ENCODE peak calls at places on chromosomes 6 and 20, in ten cellular contexts. One of them, this sample, is unnamed.

GRCh38 chr6:3228046-3228671 is 706 bp upstream of the TUBB2B start:
- DNase-seq in CD8-positive, alpha-beta T cell: peak
- DNase-seq in NCI-H446 treated with DMSO at 0.1 percent for 48 hours: peak
- DNase-seq in GF-D8: no peak
- DNase-seq in EL: no peak
- DNase-seq in stimulated activated CD4-positive, alpha-beta T cell treated with anti-CD3 and anti-CD28 coated beads, Interleukin-1b, Interleukin-23, amount 100 ng/mL, for 1 hour: no peak
- DNase-seq in heart right ventricle: no peak
- DNase-seq in sigmoid colon: no peak
- DNase-seq in ELF-1: peak
- DNase-seq in SK-MEL-5: no peak
- DNase-seq in this sample: no peak

GRCh38 chr6:33827546-33828451 is 24.0 kb upstream of the MLN start:
- DNase-seq in CD8-positive, alpha-beta T cell: no peak
- DNase-seq in NCI-H446 treated with DMSO at 0.1 percent for 48 hours: no peak
- DNase-seq in GF-D8: no peak
- DNase-seq in EL: no peak
- DNase-seq in stimulated activated CD4-positive, alpha-beta T cell treated with anti-CD3 and anti-CD28 coated beads, Interleukin-1b, Interleukin-23, amount 100 ng/mL, for 1 hour: no peak
- DNase-seq in heart right ventricle: no peak
- DNase-seq in sigmoid colon: no peak
- DNase-seq in ELF-1: no peak
- DNase-seq in SK-MEL-5: peak
- DNase-seq in this sample: no peak

GRCh38 chr20:50144362-50144761 is 9.2 kb downstream of the PEDS1 start:
- DNase-seq in CD8-positive, alpha-beta T cell: no peak
- DNase-seq in NCI-H446 treated with DMSO at 0.1 percent for 48 hours: no peak
- DNase-seq in GF-D8: peak
- DNase-seq in EL: peak
- DNase-seq in stimulated activated CD4-positive, alpha-beta T cell treated with anti-CD3 and anti-CD28 coated beads, Interleukin-1b, Interleukin-23, amount 100 ng/mL, for 1 hour: no peak
- DNase-seq in heart right ventricle: no peak
- DNase-seq in sigmoid colon: peak
- DNase-seq in ELF-1: peak
- DNase-seq in SK-MEL-5: no peak
- DNase-seq in this sample: no peak

GRCh38 chr6:140779341-140779740 is 1353.4 kb upstream of the GJE1 start:
- DNase-seq in CD8-positive, alpha-beta T cell: no peak
- DNase-seq in NCI-H446 treated with DMSO at 0.1 percent for 48 hours: no peak
- DNase-seq in GF-D8: no peak
- DNase-seq in EL: peak
- DNase-seq in stimulated activated CD4-positive, alpha-beta T cell treated with anti-CD3 and anti-CD28 coated beads, Interleukin-1b, Interleukin-23, amount 100 ng/mL, for 1 hour: no peak
- DNase-seq in heart right ventricle: no peak
- DNase-seq in sigmoid colon: no peak
- DNase-seq in ELF-1: no peak
- DNase-seq in SK-MEL-5: no peak
- DNase-seq in this sample: no peak

GRCh38 chr6:119881416-119881815 is 531.9 kb upstream of the MAN1A1 start:
- DNase-seq in CD8-positive, alpha-beta T cell: no peak
- DNase-seq in NCI-H446 treated with DMSO at 0.1 percent for 48 hours: no peak
- DNase-seq in GF-D8: no peak
- DNase-seq in EL: peak
- DNase-seq in stimulated activated CD4-positive, alpha-beta T cell treated with anti-CD3 and anti-CD28 coated beads, Interleukin-1b, Interleukin-23, amount 100 ng/mL, for 1 hour: no peak
- DNase-seq in heart right ventricle: no peak
- DNase-seq in sigmoid colon: no peak
- DNase-seq in ELF-1: no peak
- DNase-seq in SK-MEL-5: peak
- DNase-seq in this sample: no peak

GRCh38 chr6:24228681-24229255 is 102.8 kb downstream of the NRSN1 start:
- DNase-seq in CD8-positive, alpha-beta T cell: no peak
- DNase-seq in NCI-H446 treated with DMSO at 0.1 percent for 48 hours: no peak
- DNase-seq in GF-D8: no peak
- DNase-seq in EL: peak
- DNase-seq in stimulated activated CD4-positive, alpha-beta T cell treated with anti-CD3 and anti-CD28 coated beads, Interleukin-1b, Interleukin-23, amount 100 ng/mL, for 1 hour: no peak
- DNase-seq in heart right ventricle: no peak
- DNase-seq in sigmoid colon: no peak
- DNase-seq in ELF-1: no peak
- DNase-seq in SK-MEL-5: peak
- DNase-seq in this sample: no peak

GRCh38 chr6:87724994-87725811 is 23.2 kb upstream of the AKIRIN2 start:
- DNase-seq in CD8-positive, alpha-beta T cell: no peak
- DNase-seq in NCI-H446 treated with DMSO at 0.1 percent for 48 hours: no peak
- DNase-seq in GF-D8: no peak
- DNase-seq in EL: no peak
- DNase-seq in stimulated activated CD4-positive, alpha-beta T cell treated with anti-CD3 and anti-CD28 coated beads, Interleukin-1b, Interleukin-23, amount 100 ng/mL, for 1 hour: no peak
- DNase-seq in heart right ventricle: no peak
- DNase-seq in sigmoid colon: no peak
- DNase-seq in ELF-1: no peak
- DNase-seq in SK-MEL-5: no peak
- DNase-seq in this sample: no peak

GRCh38 chr6:33588894-33589293 is 8.8 kb upstream of the BAK1 start:
- DNase-seq in CD8-positive, alpha-beta T cell: no peak
- DNase-seq in NCI-H446 treated with DMSO at 0.1 percent for 48 hours: no peak
- DNase-seq in GF-D8: no peak
- DNase-seq in EL: no peak
- DNase-seq in stimulated activated CD4-positive, alpha-beta T cell treated with anti-CD3 and anti-CD28 coated beads, Interleukin-1b, Interleukin-23, amount 100 ng/mL, for 1 hour: no peak
- DNase-seq in heart right ventricle: no peak
- DNase-seq in sigmoid colon: no peak
- DNase-seq in ELF-1: no peak
- DNase-seq in SK-MEL-5: no peak
- DNase-seq in this sample: no peak

GRCh38 chr6:116446399-116446798 is 14.8 kb upstream of the CALHM6 start:
- DNase-seq in CD8-positive, alpha-beta T cell: no peak
- DNase-seq in NCI-H446 treated with DMSO at 0.1 percent for 48 hours: no peak
- DNase-seq in GF-D8: peak
- DNase-seq in EL: peak
- DNase-seq in stimulated activated CD4-positive, alpha-beta T cell treated with anti-CD3 and anti-CD28 coated beads, Interleukin-1b, Interleukin-23, amount 100 ng/mL, for 1 hour: no peak
- DNase-seq in heart right ventricle: no peak
- DNase-seq in sigmoid colon: no peak
- DNase-seq in ELF-1: no peak
- DNase-seq in SK-MEL-5: no peak
- DNase-seq in this sample: no peak

GRCh38 chr6:158174514-158174913 is 6.4 kb downstream of the GTF2H5 start:
- DNase-seq in CD8-positive, alpha-beta T cell: no peak
- DNase-seq in NCI-H446 treated with DMSO at 0.1 percent for 48 hours: peak
- DNase-seq in GF-D8: no peak
- DNase-seq in EL: peak
- DNase-seq in stimulated activated CD4-positive, alpha-beta T cell treated with anti-CD3 and anti-CD28 coated beads, Interleukin-1b, Interleukin-23, amount 100 ng/mL, for 1 hour: no peak
- DNase-seq in heart right ventricle: no peak
- DNase-seq in sigmoid colon: no peak
- DNase-seq in ELF-1: no peak
- DNase-seq in SK-MEL-5: no peak
- DNase-seq in this sample: no peak

GRCh38 chr6:13522639-13523038 is 35.2 kb upstream of the GFOD1 start:
- DNase-seq in CD8-positive, alpha-beta T cell: no peak
- DNase-seq in NCI-H446 treated with DMSO at 0.1 percent for 48 hours: no peak
- DNase-seq in GF-D8: no peak
- DNase-seq in EL: peak
- DNase-seq in stimulated activated CD4-positive, alpha-beta T cell treated with anti-CD3 and anti-CD28 coated beads, Interleukin-1b, Interleukin-23, amount 100 ng/mL, for 1 hour: no peak
- DNase-seq in heart right ventricle: no peak
- DNase-seq in sigmoid colon: no peak
- DNase-seq in ELF-1: no peak
- DNase-seq in SK-MEL-5: no peak
- DNase-seq in this sample: no peak

GRCh38 chr6:133701633-133702331 is 187.1 kb upstream of the TCF21 start:
- DNase-seq in CD8-positive, alpha-beta T cell: no peak
- DNase-seq in NCI-H446 treated with DMSO at 0.1 percent for 48 hours: no peak
- DNase-seq in GF-D8: peak
- DNase-seq in EL: no peak
- DNase-seq in stimulated activated CD4-positive, alpha-beta T cell treated with anti-CD3 and anti-CD28 coated beads, Interleukin-1b, Interleukin-23, amount 100 ng/mL, for 1 hour: no peak
- DNase-seq in heart right ventricle: peak
- DNase-seq in sigmoid colon: no peak
- DNase-seq in ELF-1: no peak
- DNase-seq in SK-MEL-5: no peak
- DNase-seq in this sample: no peak

GRCh38 chr6:111121789-111122350 is 34.6 kb downstream of the SLC16A10 start:
- DNase-seq in CD8-positive, alpha-beta T cell: no peak
- DNase-seq in NCI-H446 treated with DMSO at 0.1 percent for 48 hours: no peak
- DNase-seq in GF-D8: no peak
- DNase-seq in EL: no peak
- DNase-seq in stimulated activated CD4-positive, alpha-beta T cell treated with anti-CD3 and anti-CD28 coated beads, Interleukin-1b, Interleukin-23, amount 100 ng/mL, for 1 hour: no peak
- DNase-seq in heart right ventricle: no peak
- DNase-seq in sigmoid colon: no peak
- DNase-seq in ELF-1: no peak
- DNase-seq in SK-MEL-5: no peak
- DNase-seq in this sample: no peak

GRCh38 chr6:22147983-22148797 is 148.6 kb downstream of the PRL start:
- DNase-seq in CD8-positive, alpha-beta T cell: peak
- DNase-seq in NCI-H446 treated with DMSO at 0.1 percent for 48 hours: peak
- DNase-seq in GF-D8: no peak
- DNase-seq in EL: peak
- DNase-seq in stimulated activated CD4-positive, alpha-beta T cell treated with anti-CD3 and anti-CD28 coated beads, Interleukin-1b, Interleukin-23, amount 100 ng/mL, for 1 hour: no peak
- DNase-seq in heart right ventricle: peak
- DNase-seq in sigmoid colon: no peak
- DNase-seq in ELF-1: no peak
- DNase-seq in SK-MEL-5: peak
- DNase-seq in this sample: no peak

GRCh38 chr6:146029573-146030184 is 817 bp downstream of the GRM1 start:
- DNase-seq in CD8-positive, alpha-beta T cell: no peak
- DNase-seq in NCI-H446 treated with DMSO at 0.1 percent for 48 hours: no peak
- DNase-seq in GF-D8: no peak
- DNase-seq in EL: no peak
- DNase-seq in stimulated activated CD4-positive, alpha-beta T cell treated with anti-CD3 and anti-CD28 coated beads, Interleukin-1b, Interleukin-23, amount 100 ng/mL, for 1 hour: no peak
- DNase-seq in heart right ventricle: no peak
- DNase-seq in sigmoid colon: no peak
- DNase-seq in ELF-1: no peak
- DNase-seq in SK-MEL-5: no peak
- DNase-seq in this sample: no peak

GRCh38 chr6:122653094-122653493 is 42.9 kb downstream of the PKIB start:
- DNase-seq in CD8-positive, alpha-beta T cell: no peak
- DNase-seq in NCI-H446 treated with DMSO at 0.1 percent for 48 hours: no peak
- DNase-seq in GF-D8: no peak
- DNase-seq in EL: peak
- DNase-seq in stimulated activated CD4-positive, alpha-beta T cell treated with anti-CD3 and anti-CD28 coated beads, Interleukin-1b, Interleukin-23, amount 100 ng/mL, for 1 hour: no peak
- DNase-seq in heart right ventricle: no peak
- DNase-seq in sigmoid colon: no peak
- DNase-seq in ELF-1: no peak
- DNase-seq in SK-MEL-5: no peak
- DNase-seq in this sample: no peak

GRCh38 chr6:126182650-126183311 is 157.1 kb upstream of the CENPW start:
- DNase-seq in CD8-positive, alpha-beta T cell: no peak
- DNase-seq in NCI-H446 treated with DMSO at 0.1 percent for 48 hours: no peak
- DNase-seq in GF-D8: no peak
- DNase-seq in EL: no peak
- DNase-seq in stimulated activated CD4-positive, alpha-beta T cell treated with anti-CD3 and anti-CD28 coated beads, Interleukin-1b, Interleukin-23, amount 100 ng/mL, for 1 hour: no peak
- DNase-seq in heart right ventricle: no peak
- DNase-seq in sigmoid colon: no peak
- DNase-seq in ELF-1: no peak
- DNase-seq in SK-MEL-5: no peak
- DNase-seq in this sample: no peak

GRCh38 chr20:59015411-59015810 is 3.8 kb upstream of the TUBB1 start:
- DNase-seq in CD8-positive, alpha-beta T cell: no peak
- DNase-seq in NCI-H446 treated with DMSO at 0.1 percent for 48 hours: no peak
- DNase-seq in GF-D8: no peak
- DNase-seq in EL: no peak
- DNase-seq in stimulated activated CD4-positive, alpha-beta T cell treated with anti-CD3 and anti-CD28 coated beads, Interleukin-1b, Interleukin-23, amount 100 ng/mL, for 1 hour: no peak
- DNase-seq in heart right ventricle: no peak
- DNase-seq in sigmoid colon: peak
- DNase-seq in ELF-1: no peak
- DNase-seq in SK-MEL-5: no peak
- DNase-seq in this sample: no peak

GRCh38 chr20:33689973-33690372 is 3.8 kb upstream of the E2F1 start:
- DNase-seq in CD8-positive, alpha-beta T cell: peak
- DNase-seq in NCI-H446 treated with DMSO at 0.1 percent for 48 hours: no peak
- DNase-seq in GF-D8: peak
- DNase-seq in EL: peak
- DNase-seq in stimulated activated CD4-positive, alpha-beta T cell treated with anti-CD3 and anti-CD28 coated beads, Interleukin-1b, Interleukin-23, amount 100 ng/mL, for 1 hour: no peak
- DNase-seq in heart right ventricle: no peak
- DNase-seq in sigmoid colon: no peak
- DNase-seq in ELF-1: peak
- DNase-seq in SK-MEL-5: peak
- DNase-seq in this sample: no peak

GRCh38 chr20:4217349-4217761 is 202.0 kb upstream of the RNF24 start:
- DNase-seq in CD8-positive, alpha-beta T cell: no peak
- DNase-seq in NCI-H446 treated with DMSO at 0.1 percent for 48 hours: no peak
- DNase-seq in GF-D8: no peak
- DNase-seq in EL: peak
- DNase-seq in stimulated activated CD4-positive, alpha-beta T cell treated with anti-CD3 and anti-CD28 coated beads, Interleukin-1b, Interleukin-23, amount 100 ng/mL, for 1 hour: no peak
- DNase-seq in heart right ventricle: peak
- DNase-seq in sigmoid colon: no peak
- DNase-seq in ELF-1: peak
- DNase-seq in SK-MEL-5: no peak
- DNase-seq in this sample: no peak

GRCh38 chr6:2914318-2914660 is 11.2 kb upstream of the SERPINB9 start:
- DNase-seq in CD8-positive, alpha-beta T cell: no peak
- DNase-seq in NCI-H446 treated with DMSO at 0.1 percent for 48 hours: no peak
- DNase-seq in GF-D8: no peak
- DNase-seq in EL: no peak
- DNase-seq in stimulated activated CD4-positive, alpha-beta T cell treated with anti-CD3 and anti-CD28 coated beads, Interleukin-1b, Interleukin-23, amount 100 ng/mL, for 1 hour: no peak
- DNase-seq in heart right ventricle: no peak
- DNase-seq in sigmoid colon: no peak
- DNase-seq in ELF-1: no peak
- DNase-seq in SK-MEL-5: no peak
- DNase-seq in this sample: no peak

GRCh38 chr20:36775826-36776225 is 2.3 kb upstream of the DSN1 start:
- DNase-seq in CD8-positive, alpha-beta T cell: no peak
- DNase-seq in NCI-H446 treated with DMSO at 0.1 percent for 48 hours: no peak
- DNase-seq in GF-D8: no peak
- DNase-seq in EL: no peak
- DNase-seq in stimulated activated CD4-positive, alpha-beta T cell treated with anti-CD3 and anti-CD28 coated beads, Interleukin-1b, Interleukin-23, amount 100 ng/mL, for 1 hour: no peak
- DNase-seq in heart right ventricle: no peak
- DNase-seq in sigmoid colon: no peak
- DNase-seq in ELF-1: no peak
- DNase-seq in SK-MEL-5: no peak
- DNase-seq in this sample: no peak

GRCh38 chr6:12785301-12785700 is 68.7 kb downstream of the PHACTR1 start:
- DNase-seq in CD8-positive, alpha-beta T cell: no peak
- DNase-seq in NCI-H446 treated with DMSO at 0.1 percent for 48 hours: no peak
- DNase-seq in GF-D8: no peak
- DNase-seq in EL: no peak
- DNase-seq in stimulated activated CD4-positive, alpha-beta T cell treated with anti-CD3 and anti-CD28 coated beads, Interleukin-1b, Interleukin-23, amount 100 ng/mL, for 1 hour: no peak
- DNase-seq in heart right ventricle: no peak
- DNase-seq in sigmoid colon: no peak
- DNase-seq in ELF-1: no peak
- DNase-seq in SK-MEL-5: no peak
- DNase-seq in this sample: no peak

GRCh38 chr6:110561708-110562107 is 85.3 kb upstream of the SLC22A16 start:
- DNase-seq in CD8-positive, alpha-beta T cell: no peak
- DNase-seq in NCI-H446 treated with DMSO at 0.1 percent for 48 hours: no peak
- DNase-seq in GF-D8: no peak
- DNase-seq in EL: no peak
- DNase-seq in stimulated activated CD4-positive, alpha-beta T cell treated with anti-CD3 and anti-CD28 coated beads, Interleukin-1b, Interleukin-23, amount 100 ng/mL, for 1 hour: no peak
- DNase-seq in heart right ventricle: no peak
- DNase-seq in sigmoid colon: no peak
- DNase-seq in ELF-1: no peak
- DNase-seq in SK-MEL-5: no peak
- DNase-seq in this sample: no peak

GRCh38 chr20:62741191-62741676 is 32.6 kb downstream of the NTSR1 start:
- DNase-seq in CD8-positive, alpha-beta T cell: peak
- DNase-seq in NCI-H446 treated with DMSO at 0.1 percent for 48 hours: no peak
- DNase-seq in GF-D8: no peak
- DNase-seq in EL: peak
- DNase-seq in stimulated activated CD4-positive, alpha-beta T cell treated with anti-CD3 and anti-CD28 coated beads, Interleukin-1b, Interleukin-23, amount 100 ng/mL, for 1 hour: no peak
- DNase-seq in heart right ventricle: peak
- DNase-seq in sigmoid colon: peak
- DNase-seq in ELF-1: peak
- DNase-seq in SK-MEL-5: no peak
- DNase-seq in this sample: no peak

GRCh38 chr20:34566978-34567884 is 8.7 kb downstream of the MAP1LC3A start:
- DNase-seq in CD8-positive, alpha-beta T cell: no peak
- DNase-seq in NCI-H446 treated with DMSO at 0.1 percent for 48 hours: no peak
- DNase-seq in GF-D8: no peak
- DNase-seq in EL: no peak
- DNase-seq in stimulated activated CD4-positive, alpha-beta T cell treated with anti-CD3 and anti-CD28 coated beads, Interleukin-1b, Interleukin-23, amount 100 ng/mL, for 1 hour: no peak
- DNase-seq in heart right ventricle: no peak
- DNase-seq in sigmoid colon: peak
- DNase-seq in ELF-1: no peak
- DNase-seq in SK-MEL-5: no peak
- DNase-seq in this sample: no peak

GRCh38 chr6:166515072-166515810 is 71.2 kb downstream of the RAMACL start:
- DNase-seq in CD8-positive, alpha-beta T cell: peak
- DNase-seq in NCI-H446 treated with DMSO at 0.1 percent for 48 hours: no peak
- DNase-seq in GF-D8: no peak
- DNase-seq in EL: peak
- DNase-seq in stimulated activated CD4-positive, alpha-beta T cell treated with anti-CD3 and anti-CD28 coated beads, Interleukin-1b, Interleukin-23, amount 100 ng/mL, for 1 hour: peak
- DNase-seq in heart right ventricle: no peak
- DNase-seq in sigmoid colon: no peak
- DNase-seq in ELF-1: no peak
- DNase-seq in SK-MEL-5: no peak
- DNase-seq in this sample: no peak

GRCh38 chr20:23179766-23180403 is 93.8 kb upstream of the CD93 start:
- DNase-seq in CD8-positive, alpha-beta T cell: no peak
- DNase-seq in NCI-H446 treated with DMSO at 0.1 percent for 48 hours: no peak
- DNase-seq in GF-D8: no peak
- DNase-seq in EL: no peak
- DNase-seq in stimulated activated CD4-positive, alpha-beta T cell treated with anti-CD3 and anti-CD28 coated beads, Interleukin-1b, Interleukin-23, amount 100 ng/mL, for 1 hour: no peak
- DNase-seq in heart right ventricle: no peak
- DNase-seq in sigmoid colon: no peak
- DNase-seq in ELF-1: no peak
- DNase-seq in SK-MEL-5: no peak
- DNase-seq in this sample: no peak